ENCODE peak calls at places on chromosomes 4 and X, in six cellular contexts. F is SK-N-SH; T is A549; X is upper lobe of right lung; U is kidney epithelial cell; G is CD8-positive, alpha-beta T cell. M is an unnamed sample.

GRCh38 chr4:140955528-140956094 is 177.7 kb downstream of the RNF150 start:
- DNase-seq in F (no peak), X (no peak), G (no peak), T (no peak), U (no peak), M (no peak)

GRCh38 chr4:3348621-3349020 is 55.8 kb downstream of the RGS12 start:
- DNase-seq in X (no peak), T (no peak), F (no peak), G (no peak), U (no peak), M (no peak)

GRCh38 chr4:106238819-106239420 is 77.1 kb downstream of the TBCK start:
- DNase-seq in F (peak; percentile 21), U (peak; percentile 4), T (peak; percentile 50), G (no peak), X (no peak), M (peak; percentile 49)

GRCh38 chrX:40145670-40146470 is 48.1 kb upstream of the BCOR start:
- DNase-seq in X (no peak), G (no peak), F (peak; percentile 60), T (no peak), U (no peak), M (no peak)

GRCh38 chr4:183335369-183335940 is 13.2 kb upstream of the CLDN24 start:
- DNase-seq in U (peak; percentile 76), T (peak; percentile 63), G (no peak), X (peak; percentile 30), F (no peak), M (peak; percentile 86)

GRCh38 chr4:182179105-182179504 is 64.1 kb upstream of the TENM3 start:
- DNase-seq in G (no peak), X (no peak), T (no peak), U (no peak), F (peak; percentile 45), M (peak; percentile 72)

GRCh38 chr4:15836362-15836761 is 58.2 kb downstream of the CD38 start:
- DNase-seq in G (no peak), X (no peak), T (peak; percentile 44), U (peak; percentile 73), F (no peak), M (no peak)

GRCh38 chr4:61214680-61215079 is 14.6 kb downstream of the ADGRL3 start:
- DNase-seq in X (no peak), F (no peak), T (no peak), G (no peak), U (no peak), M (no peak)

GRCh38 chr4:103778221-103778620 is 58.4 kb upstream of the TACR3 start:
- DNase-seq in X (no peak), U (no peak), T (no peak), F (no peak), G (no peak), M (no peak)

GRCh38 chr4:97496298-97496873 is 646.9 kb downstream of the STPG2 start:
- DNase-seq in G (no peak), F (no peak), U (no peak), X (no peak), T (peak; percentile 81), M (peak; percentile 48)

GRCh38 chr4:73139991-73140390 is 70.5 kb upstream of the COX18 start:
- DNase-seq in U (no peak), G (no peak), X (no peak), T (no peak), F (no peak), M (peak; percentile 19)

GRCh38 chr4:73139245-73139644 is 69.7 kb upstream of the COX18 start:
- DNase-seq in X (no peak), T (no peak), F (no peak), U (no peak), G (no peak), M (no peak)

GRCh38 chr4:73137121-73137520 is 67.6 kb upstream of the COX18 start:
- DNase-seq in F (no peak), G (no peak), X (no peak), T (no peak), U (no peak), M (no peak)

GRCh38 chr4:73142995-73143547 is 73.6 kb upstream of the COX18 start:
- DNase-seq in U (no peak), T (no peak), F (no peak), X (no peak), G (no peak), M (no peak)
- TF ChIP-seq CTCF in U (peak; percentile 13), T (peak; percentile 20), F (peak; percentile 59), X (peak; percentile 28), G (peak; percentile 38), M (peak; percentile 22)

GRCh38 chr4:8921465-8921864 is 49.8 kb upstream of the HMX1 start:
- DNase-seq in G (no peak), X (no peak), T (no peak), U (no peak), F (no peak), M (no peak)

GRCh38 chr4:8920969-8921368 is 49.3 kb upstream of the HMX1 start:
- DNase-seq in U (no peak), X (no peak), T (no peak), G (no peak), F (no peak), M (no peak)

GRCh38 chr4:8917868-8918783 is 46.5 kb upstream of the HMX1 start:
- DNase-seq in F (peak; percentile 93), T (peak; percentile 41), U (peak; percentile 0), X (peak; percentile 80), G (peak; percentile 42), M (peak; percentile 16)

GRCh38 chr4:8920289-8920965 is 48.8 kb upstream of the HMX1 start:
- DNase-seq in X (peak; percentile 55), U (no peak), T (no peak), G (no peak), F (no peak), M (no peak)

GRCh38 chr4:8919651-8920288 is 48.1 kb upstream of the HMX1 start:
- DNase-seq in F (no peak), U (no peak), T (no peak), G (no peak), X (no peak), M (no peak)
- H3K4me3 ChIP-seq in F (no peak overlapping the region), U (no peak overlapping the region), T (no peak overlapping the region), G (no peak overlapping the region), X (no peak overlapping the region), M (no peak overlapping the region)

GRCh38 chrX:53481816-53482485 is 47.8 kb upstream of the HSD17B10 start:
- DNase-seq in G (peak; percentile 6), F (peak; percentile 58), X (peak; percentile 57), U (peak; percentile 26), T (peak; percentile 78), M (peak; percentile 61)
- TF ChIP-seq CTCF in G (peak; percentile 54), F (peak; percentile 81), X (peak; percentile 58), U (peak; percentile 83), T (peak; percentile 65), M (peak; percentile 79)

DNA sequence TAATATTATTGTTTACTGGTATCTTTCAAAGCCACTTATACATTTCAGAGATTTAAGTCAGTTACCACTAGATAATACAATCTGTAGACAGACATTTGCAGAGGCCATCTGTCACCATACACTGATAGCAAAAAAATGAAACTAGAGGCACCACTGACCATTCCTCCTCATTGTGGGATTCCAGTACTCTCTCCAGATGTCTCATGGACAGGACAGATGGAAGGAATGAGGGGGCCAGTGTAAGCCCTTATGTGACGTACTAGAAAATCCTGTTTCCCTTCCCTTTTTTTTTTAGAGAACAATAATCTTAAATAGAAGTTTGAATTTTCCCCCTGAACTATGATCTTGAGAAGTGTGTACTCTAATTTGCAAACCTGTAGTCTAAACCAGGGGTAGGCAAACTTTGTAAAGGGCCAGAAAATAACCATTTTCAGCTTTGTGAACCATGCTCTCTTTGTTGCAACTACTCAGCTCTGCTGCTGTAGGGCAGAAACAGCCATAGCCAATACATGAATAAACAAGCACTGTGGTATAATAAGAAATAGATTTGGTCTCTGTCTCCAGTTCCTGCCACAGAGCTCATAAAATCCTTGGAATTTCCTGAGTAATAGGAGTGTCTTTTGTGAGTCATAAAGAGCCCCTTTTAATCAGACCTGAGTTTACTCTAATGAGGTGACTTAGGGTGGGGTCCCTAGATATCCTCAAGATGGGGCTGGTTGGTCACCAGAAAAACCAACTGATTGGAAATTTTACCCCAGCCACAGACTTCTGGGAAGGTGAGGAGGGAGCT is 90.4 kb downstream of the MOSPD2 start:
- DNase-seq in F (no peak), X (no peak), G (no peak), T (peak; percentile 3), U (peak; percentile 9), M (peak; percentile 49)
- H3K4me3 ChIP-seq in F (peak overlapping the region; percentile 5), X (no peak overlapping the region), G (no peak overlapping the region), T (no peak overlapping the region), U (no peak overlapping the region), M (no peak overlapping the region)

GRCh38 chrX:10636337-10636736 is 16.0 kb upstream of the MID1 start:
- DNase-seq in F (peak; percentile 39), T (peak; percentile 81), X (no peak), G (no peak), U (no peak), M (peak; percentile 72)
- TF ChIP-seq CTCF in F (peak; percentile 78), T (peak; percentile 90), X (peak; percentile 55), G (no peak), U (peak; percentile 68), M (peak; percentile 70)

DNA sequence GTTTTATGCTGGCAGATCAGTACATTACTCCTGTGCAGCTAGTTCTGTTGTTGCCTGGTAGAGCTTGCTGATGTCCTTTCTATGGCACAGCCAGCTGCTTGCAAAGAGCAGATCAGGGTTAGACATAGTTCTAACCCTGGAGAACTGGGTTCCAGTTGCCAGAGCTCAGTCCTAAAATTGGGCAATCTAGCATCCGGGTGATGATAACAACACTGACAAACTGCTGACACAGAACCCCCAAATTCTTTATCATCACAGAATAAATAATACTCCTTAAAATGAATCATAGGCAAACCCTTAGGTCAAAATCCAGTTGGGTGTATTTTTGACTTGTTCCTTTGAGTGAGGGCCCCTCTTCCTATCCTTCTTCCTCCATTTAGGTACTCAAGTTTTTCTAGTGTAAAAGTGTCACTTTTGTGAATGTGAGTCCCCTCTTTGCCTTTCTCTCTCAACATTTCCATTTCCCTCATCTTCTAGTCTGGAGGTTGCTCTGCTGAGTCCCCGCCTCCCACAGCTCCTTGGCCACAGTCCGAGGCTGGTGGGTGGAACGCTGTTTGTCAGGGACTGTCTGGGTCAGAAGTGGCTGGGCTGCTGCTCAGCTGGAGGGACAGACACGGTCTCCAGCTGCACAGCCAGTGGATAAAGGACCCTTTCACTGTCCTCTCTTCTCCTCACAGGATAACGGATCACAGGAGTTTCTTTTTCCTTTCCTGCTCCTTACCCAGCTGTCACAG is 93.6 kb upstream of the RASGEF1B start:
- DNase-seq in T (no peak), F (no peak), U (no peak), X (peak; percentile 89), G (no peak), M (peak; percentile 8)
- H3K4me3 ChIP-seq in T (no peak overlapping the region), F (no peak overlapping the region), U (no peak overlapping the region), X (peak overlapping the region; percentile 35), G (no peak overlapping the region), M (no peak overlapping the region)

GRCh38 chr4:153186046-153186728 is 18.1 kb upstream of the TRIM2 start:
- DNase-seq in G (no peak), U (no peak), F (no peak), T (no peak), X (no peak), M (no peak)
- TF ChIP-seq CTCF in G (no peak), U (no peak), F (no peak), T (no peak), X (no peak), M (no peak)

DNA sequence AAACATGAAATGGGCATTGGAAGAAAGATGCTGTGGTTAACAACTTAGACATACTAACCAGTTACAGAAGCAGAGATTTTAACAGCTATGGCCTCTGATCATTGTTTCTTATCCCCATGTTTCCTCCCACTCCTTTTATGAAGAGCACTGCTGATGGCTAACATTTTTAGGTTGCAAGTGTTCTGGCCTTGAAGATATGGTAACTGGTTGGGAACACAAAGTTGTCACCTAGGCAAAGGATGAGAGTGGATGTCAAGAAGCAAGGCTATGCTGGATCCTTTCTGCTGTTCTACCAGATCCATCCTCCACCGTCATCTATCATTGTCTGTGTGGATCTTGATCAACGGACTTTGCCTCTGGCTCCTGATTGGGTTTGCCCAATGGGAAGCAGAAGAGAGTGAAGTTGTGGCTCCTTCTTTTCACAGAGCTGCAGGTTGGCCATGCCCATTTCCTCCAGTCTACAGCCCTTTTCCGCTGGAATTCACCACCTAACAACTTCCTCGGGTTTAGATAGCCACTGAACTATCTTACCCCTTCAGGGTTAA is 48.9 kb upstream of the SPP1 start:
- DNase-seq in X (no peak), G (no peak), T (no peak), U (no peak), F (no peak), M (no peak)
- H3K4me3 ChIP-seq in X (no peak overlapping the region), G (no peak overlapping the region), T (no peak overlapping the region), U (no peak overlapping the region), F (no peak overlapping the region), M (no peak overlapping the region)

M was measured in astrocyte of the spinal cord.